ENCODE peak calls at places on chromosomes 4 and X, in ten cellular contexts. C, T, F, M, N, O, Y, Z, V and L are unnamed samples.

GRCh38 chr4:54085284-54085683 is 14.7 kb upstream of the GSX2 start:
- DNase-seq in O (no peak), V (no peak), N (peak; percentile 93), Z (no peak), F (no peak), C (no peak), T (peak; percentile 86), Y (no peak), M (peak; percentile 89), L (no peak)

GRCh38 chrX:107273795-107274194 is 67.4 kb downstream of the DNAAF6 start:
- DNase-seq in F (no peak), T (no peak), V (no peak), Y (no peak), O (no peak), C (no peak), Z (no peak), M (no peak), N (no peak), L (no peak)

GRCh38 chr4:89254847-89255246 is 52.8 kb downstream of the GPRIN3 start:
- DNase-seq in V (peak; percentile 20), O (no peak), Y (no peak), M (peak; percentile 28), N (peak; percentile 17), Z (no peak), C (peak; percentile 41), F (no peak), T (no peak), L (no peak)

GRCh38 chr4:27007507-27007906 is 146.9 kb downstream of the STIM2 start:
- DNase-seq in N (no peak), O (no peak), M (no peak), F (no peak), Y (no peak), V (no peak), Z (no peak), C (no peak), T (no peak), L (no peak)

GRCh38 chr4:109111031-109111430 is 191.4 kb downstream of the COL25A1 start:
- DNase-seq in N (no peak), C (no peak), O (no peak), Y (no peak), Z (no peak), T (no peak), V (no peak), F (no peak), M (peak; percentile 14), L (no peak)

GRCh38 chr4:163139048-163139447 is 27.6 kb downstream of the NAF1 start:
- DNase-seq in C (no peak), O (no peak), N (no peak), M (no peak), Z (no peak), Y (no peak), F (no peak), T (no peak), V (no peak), L (no peak)

GRCh38 chr4:111475001-111475400 is 670.3 kb upstream of the FAM241A start:
- DNase-seq in M (peak; percentile 45), C (peak; percentile 63), O (no peak), N (peak; percentile 6), V (no peak), Z (no peak), Y (no peak), F (no peak), T (no peak), L (no peak)

GRCh38 chr4:174828845-174829701 is at the start of gene GLRA3:
- DNase-seq in F (peak; percentile 44), V (peak; percentile 1), C (peak; percentile 89), O (peak; percentile 34), T (no peak), M (peak; percentile 62), Z (peak; percentile 11), N (peak; percentile 17), Y (no peak), L (peak; percentile 67)

GRCh38 chr4:98498774-98499173 is 159.6 kb downstream of the TSPAN5 start:
- DNase-seq in T (no peak), V (no peak), O (no peak), N (no peak), Y (no peak), C (no peak), Z (no peak), F (no peak), M (no peak), L (no peak)

GRCh38 chr4:98504091-98504490 is 154.3 kb downstream of the TSPAN5 start:
- DNase-seq in O (no peak), N (no peak), F (no peak), T (no peak), M (no peak), V (no peak), Z (no peak), C (no peak), Y (no peak), L (no peak)

GRCh38 chr4:98505991-98506390 is 152.4 kb downstream of the TSPAN5 start:
- DNase-seq in N (no peak), M (no peak), C (no peak), O (no peak), V (no peak), Z (no peak), T (no peak), F (no peak), Y (no peak), L (no peak)

GRCh38 chr4:98502624-98503023 is 155.8 kb downstream of the TSPAN5 start:
- DNase-seq in C (no peak), N (no peak), M (no peak), T (no peak), F (no peak), Z (no peak), V (no peak), Y (no peak), O (no peak), L (no peak)

GRCh38 chr4:98501383-98501782 is 157.0 kb downstream of the TSPAN5 start:
- DNase-seq in M (peak; percentile 29), N (no peak), Z (no peak), F (no peak), C (no peak), T (no peak), Y (no peak), O (no peak), V (no peak), L (no peak)
- H3K27ac ChIP-seq in M (no peak overlapping the region), N (no peak overlapping the region), Z (no peak overlapping the region), F (no peak overlapping the region), C (no peak overlapping the region), T (no peak overlapping the region), Y (no peak overlapping the region), O (no peak overlapping the region), V (no peak overlapping the region), L (no peak overlapping the region)

DNA sequence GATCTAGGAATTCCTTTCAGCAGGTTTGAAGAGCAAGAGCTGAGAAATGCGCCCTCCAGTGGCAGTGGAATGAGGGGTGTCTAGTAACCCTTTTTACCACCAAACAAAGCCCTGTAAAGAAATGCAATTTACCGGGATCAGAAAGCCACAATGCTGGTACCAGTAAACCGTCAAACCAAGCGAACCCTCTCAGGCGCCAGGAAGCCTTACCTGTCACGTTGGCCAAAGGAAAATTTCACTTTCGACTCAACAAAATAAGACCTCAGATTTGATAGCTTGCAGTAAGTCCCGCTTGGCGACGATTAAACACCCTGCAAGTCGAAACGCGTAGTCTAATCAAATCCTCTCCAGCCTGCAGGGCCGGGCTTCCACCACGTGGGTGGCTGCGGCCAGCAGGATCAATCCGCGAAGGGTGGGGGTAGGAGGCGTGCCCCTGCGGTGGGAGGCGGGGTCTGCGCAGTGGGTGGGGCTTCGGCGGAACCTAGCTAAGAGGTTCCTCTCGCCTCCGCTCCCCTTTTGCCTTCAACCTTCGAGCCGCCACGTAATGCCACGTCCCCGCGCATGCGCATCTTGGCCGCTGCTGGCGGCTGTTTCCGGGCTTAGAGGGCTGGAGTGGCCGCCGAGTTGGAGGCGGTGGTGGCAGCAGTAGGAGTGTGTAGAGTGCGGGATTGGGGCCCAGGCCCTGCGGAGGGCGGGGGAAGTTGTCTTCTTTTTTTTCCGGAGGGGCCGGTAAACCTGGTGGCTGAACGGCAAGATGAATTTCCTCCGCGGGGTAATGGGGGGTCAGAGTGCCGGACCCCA is at the start of gene USO1:
- DNase-seq in C (peak; percentile 99), O (peak; percentile 100), N (peak; percentile 99), Z (peak; percentile 99), T (peak; percentile 99), M (peak; percentile 99), V (peak; percentile 98), F (peak; percentile 99), Y (peak; percentile 99), L (peak; percentile 100)
- H3K27ac ChIP-seq in C (peak within 1 kb of the TSS; percentile 98), O (peak within 1 kb of the TSS; percentile 97), N (peak within 1 kb of the TSS; percentile 90), Z (peak within 1 kb of the TSS; percentile 98), T (peak within 1 kb of the TSS; percentile 94), M (peak within 1 kb of the TSS; percentile 98), V (peak within 1 kb of the TSS; percentile 94), F (peak within 1 kb of the TSS; percentile 87), Y (peak within 1 kb of the TSS; percentile 98), L (peak within 1 kb of the TSS; percentile 95)

GRCh38 chrX:153463031-153463430 is 7.3 kb downstream of the HAUS7 start:
- DNase-seq in F (no peak), Z (no peak), N (peak; percentile 56), T (no peak), V (no peak), Y (no peak), O (no peak), M (no peak), C (no peak), L (no peak)

GRCh38 chrX:153460826-153461225 is 9.6 kb downstream of the HAUS7 start:
- DNase-seq in F (peak; percentile 65), C (peak; percentile 63), M (peak; percentile 48), O (peak; percentile 65), T (no peak), Z (peak; percentile 45), Y (no peak), N (no peak), V (peak; percentile 6), L (no peak)

GRCh38 chrX:153464116-153464515 is 6.3 kb downstream of the HAUS7 start:
- DNase-seq in T (no peak), Z (no peak), Y (no peak), F (no peak), N (no peak), C (no peak), V (no peak), M (no peak), O (no peak), L (no peak)

GRCh38 chrX:153463556-153463955 is 6.8 kb downstream of the HAUS7 start:
- DNase-seq in V (no peak), Y (no peak), F (no peak), T (no peak), C (no peak), Z (peak; percentile 2), O (no peak), M (no peak), N (no peak), L (peak; percentile 39)

GRCh38 chrX:153462291-153462690 is 8.1 kb downstream of the HAUS7 start:
- DNase-seq in Y (no peak), O (no peak), C (no peak), Z (no peak), M (no peak), F (no peak), V (no peak), N (no peak), T (no peak), L (no peak)
- H3K27ac ChIP-seq in Y (no peak overlapping the region), O (no peak overlapping the region), C (no peak overlapping the region), Z (no peak overlapping the region), M (no peak overlapping the region), F (no peak overlapping the region), V (no peak overlapping the region), N (no peak overlapping the region), T (no peak overlapping the region), L (no peak overlapping the region)

DNA sequence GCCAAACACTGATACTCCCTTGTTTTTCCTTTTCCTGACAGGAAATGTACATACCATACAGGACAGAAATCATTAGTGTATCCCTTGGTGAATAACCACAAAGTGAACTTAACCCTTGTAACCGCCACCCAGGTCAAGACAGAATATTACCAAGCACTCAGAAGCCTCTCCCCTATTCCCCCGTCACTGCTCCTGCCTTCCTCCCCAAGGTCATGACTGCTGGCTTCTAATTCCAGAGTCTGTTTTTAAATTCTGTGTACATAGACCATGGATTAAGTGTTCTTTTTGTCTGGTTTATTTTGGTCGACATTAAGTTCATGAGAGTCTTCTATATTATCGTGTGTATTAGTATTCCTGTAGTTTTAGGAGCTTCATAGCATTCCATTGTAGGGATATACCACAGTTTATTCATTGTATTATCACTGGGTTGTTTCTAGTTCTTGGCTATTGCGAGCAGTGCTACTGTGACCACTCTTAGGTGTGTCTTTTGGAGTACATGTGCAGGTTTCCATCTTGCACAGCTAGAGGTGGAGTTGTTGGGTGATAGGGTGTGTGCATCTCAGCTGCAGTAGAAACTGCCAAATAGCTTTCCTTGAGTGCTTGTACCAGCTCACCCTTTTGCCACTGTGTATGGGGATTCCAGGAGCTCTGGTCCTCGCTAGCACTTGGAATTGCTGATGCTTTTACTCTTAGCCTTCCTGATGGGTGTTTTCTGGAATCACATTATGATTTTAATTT is 37.9 kb downstream of the HTT start:
- DNase-seq in F (no peak), O (no peak), T (no peak), V (no peak), M (peak; percentile 82), N (no peak), Z (no peak), C (no peak), Y (no peak), L (no peak)
- H3K27ac ChIP-seq in F (no peak overlapping the region), O (peak overlapping the region; percentile 30), T (peak overlapping the region; percentile 18), V (no peak overlapping the region), M (no peak overlapping the region), N (no peak overlapping the region), Z (peak overlapping the region; percentile 27), C (no peak overlapping the region), Y (no peak overlapping the region), L (no peak overlapping the region)